ENCODE peak calls at places on chromosomes 5 and 9, in eight cellular contexts. One of them, this sample, is unnamed.

GRCh38 chr9:107760469-107761242 is 271.1 kb upstream of the KLF4 start:
- DNase-seq in activated naive CD8-positive, alpha-beta T cell treated with anti-CD3 and anti-CD28 coated beads for 36 hours: no peak
- DNase-seq in effector memory CD8-positive, alpha-beta T cell: no peak
- DNase-seq in tibial artery: peak
- DNase-seq in HAP-1: no peak
- DNase-seq in frontal cortex: no peak
- DNase-seq in SK-N-DZ: no peak
- DNase-seq in activated CD4-positive, alpha-beta T cell treated with anti-CD3 and anti-CD28 coated beads, Interleukin-2, amount 50 U/mL, for 48 hours: no peak
- DNase-seq in this sample: no peak

GRCh38 chr9:8188720-8189407 is 389.3 kb upstream of the DMAC1 start:
- DNase-seq in activated naive CD8-positive, alpha-beta T cell treated with anti-CD3 and anti-CD28 coated beads for 36 hours: peak
- DNase-seq in effector memory CD8-positive, alpha-beta T cell: no peak
- DNase-seq in tibial artery: no peak
- DNase-seq in HAP-1: peak
- DNase-seq in frontal cortex: no peak
- DNase-seq in SK-N-DZ: peak
- DNase-seq in activated CD4-positive, alpha-beta T cell treated with anti-CD3 and anti-CD28 coated beads, Interleukin-2, amount 50 U/mL, for 48 hours: peak
- DNase-seq in this sample: no peak

GRCh38 chr9:130192600-130192999 is 20.4 kb downstream of the NCS1 start:
- DNase-seq in activated naive CD8-positive, alpha-beta T cell treated with anti-CD3 and anti-CD28 coated beads for 36 hours: no peak
- DNase-seq in effector memory CD8-positive, alpha-beta T cell: no peak
- DNase-seq in tibial artery: no peak
- DNase-seq in HAP-1: no peak
- DNase-seq in frontal cortex: no peak
- DNase-seq in SK-N-DZ: no peak
- DNase-seq in activated CD4-positive, alpha-beta T cell treated with anti-CD3 and anti-CD28 coated beads, Interleukin-2, amount 50 U/mL, for 48 hours: no peak
- DNase-seq in this sample: no peak

GRCh38 chr9:95461448-95462381 is 55.1 kb downstream of the PTCH1 start:
- DNase-seq in activated naive CD8-positive, alpha-beta T cell treated with anti-CD3 and anti-CD28 coated beads for 36 hours: no peak
- DNase-seq in effector memory CD8-positive, alpha-beta T cell: no peak
- DNase-seq in tibial artery: no peak
- DNase-seq in HAP-1: no peak
- DNase-seq in frontal cortex: no peak
- DNase-seq in SK-N-DZ: no peak
- DNase-seq in activated CD4-positive, alpha-beta T cell treated with anti-CD3 and anti-CD28 coated beads, Interleukin-2, amount 50 U/mL, for 48 hours: no peak
- DNase-seq in this sample: no peak

GRCh38 chr5:64771736-64772135 is 3.0 kb downstream of the CWC27 start:
- DNase-seq in activated naive CD8-positive, alpha-beta T cell treated with anti-CD3 and anti-CD28 coated beads for 36 hours: no peak
- DNase-seq in effector memory CD8-positive, alpha-beta T cell: no peak
- DNase-seq in tibial artery: no peak
- DNase-seq in HAP-1: no peak
- DNase-seq in frontal cortex: no peak
- DNase-seq in SK-N-DZ: no peak
- DNase-seq in activated CD4-positive, alpha-beta T cell treated with anti-CD3 and anti-CD28 coated beads, Interleukin-2, amount 50 U/mL, for 48 hours: no peak
- DNase-seq in this sample: peak

GRCh38 chr5:147887026-147887627 is 8.6 kb downstream of the SCGB3A2 start:
- DNase-seq in activated naive CD8-positive, alpha-beta T cell treated with anti-CD3 and anti-CD28 coated beads for 36 hours: no peak
- DNase-seq in effector memory CD8-positive, alpha-beta T cell: no peak
- DNase-seq in tibial artery: no peak
- DNase-seq in HAP-1: peak
- DNase-seq in frontal cortex: no peak
- DNase-seq in SK-N-DZ: peak
- DNase-seq in activated CD4-positive, alpha-beta T cell treated with anti-CD3 and anti-CD28 coated beads, Interleukin-2, amount 50 U/mL, for 48 hours: no peak
- DNase-seq in this sample: peak

GRCh38 chr5:75611324-75612210 is at the start of gene ANKDD1B:
- DNase-seq in activated naive CD8-positive, alpha-beta T cell treated with anti-CD3 and anti-CD28 coated beads for 36 hours: peak
- DNase-seq in effector memory CD8-positive, alpha-beta T cell: no peak
- DNase-seq in tibial artery: peak
- DNase-seq in HAP-1: no peak
- DNase-seq in frontal cortex: no peak
- DNase-seq in SK-N-DZ: no peak
- DNase-seq in activated CD4-positive, alpha-beta T cell treated with anti-CD3 and anti-CD28 coated beads, Interleukin-2, amount 50 U/mL, for 48 hours: no peak
- DNase-seq in this sample: peak

GRCh38 chr5:37875051-37875787 is 35.4 kb upstream of the GDNF start:
- DNase-seq in activated naive CD8-positive, alpha-beta T cell treated with anti-CD3 and anti-CD28 coated beads for 36 hours: no peak
- DNase-seq in effector memory CD8-positive, alpha-beta T cell: no peak
- DNase-seq in tibial artery: no peak
- DNase-seq in HAP-1: no peak
- DNase-seq in frontal cortex: no peak
- DNase-seq in SK-N-DZ: no peak
- DNase-seq in activated CD4-positive, alpha-beta T cell treated with anti-CD3 and anti-CD28 coated beads, Interleukin-2, amount 50 U/mL, for 48 hours: no peak
- DNase-seq in this sample: peak

GRCh38 chr9:130240410-130241197 is 25.0 kb upstream of the HMCN2 start:
- DNase-seq in activated naive CD8-positive, alpha-beta T cell treated with anti-CD3 and anti-CD28 coated beads for 36 hours: peak
- DNase-seq in effector memory CD8-positive, alpha-beta T cell: no peak
- DNase-seq in tibial artery: peak
- DNase-seq in HAP-1: peak
- DNase-seq in frontal cortex: peak
- DNase-seq in SK-N-DZ: peak
- DNase-seq in activated CD4-positive, alpha-beta T cell treated with anti-CD3 and anti-CD28 coated beads, Interleukin-2, amount 50 U/mL, for 48 hours: peak
- DNase-seq in this sample: peak